ENCODE peak calls at places on chromosomes 13 and 19, in four cellular contexts. One of them, this sample, is unnamed.
A peak's percentile ranks its signal among the peaks of the same experiment; 100 is the strongest.

GRCh38 chr13:20565120-20565736 is 1.7 kb upstream of the IFT88 start:
- DNase-seq in H9: no peak
- DNase-seq in H1: no peak
- DNase-seq in IMR-90: no peak
- DNase-seq in this sample: peak; percentile 10

GRCh38 chr13:37109080-37109678 is 3.7 kb upstream of the CSNK1A1L start:
- DNase-seq in H1: no peak
- DNase-seq in H9: no peak
- DNase-seq in IMR-90: peak; percentile 62
- DNase-seq in this sample: peak; percentile 38

GRCh38 chr13:74574964-74575728 is 440.9 kb upstream of the KLF12 start:
- DNase-seq in H1: no peak
- DNase-seq in H9: peak; percentile 31
- DNase-seq in IMR-90: no peak
- DNase-seq in this sample: peak; percentile 59

GRCh38 chr19:51365211-51366049 is 758 bp downstream of the ETFB start:
- DNase-seq in H9: no peak
- DNase-seq in H1: no peak
- DNase-seq in IMR-90: peak; percentile 53
- DNase-seq in this sample: no peak

GRCh38 chr13:105170438-105170837 is 1365.0 kb downstream of the EFNB2 start:
- DNase-seq in H1: no peak
- DNase-seq in IMR-90: no peak
- DNase-seq in H9: no peak
- DNase-seq in this sample: no peak

GRCh38 chr19:41945135-41945766 is 13.9 kb downstream of the RABAC1 start:
- DNase-seq in IMR-90: no peak
- DNase-seq in H1: no peak
- DNase-seq in H9: no peak
- DNase-seq in this sample: no peak

GRCh38 chr19:41434450-41434849 is 5.3 kb downstream of the DMAC2 start:
- DNase-seq in IMR-90: no peak
- DNase-seq in H1: no peak
- DNase-seq in H9: no peak
- DNase-seq in this sample: no peak

GRCh38 chr19:38162094-38162493 is 61.9 kb downstream of the DPF1 start:
- DNase-seq in IMR-90: no peak
- DNase-seq in H9: no peak
- DNase-seq in H1: no peak
- DNase-seq in this sample: no peak

GRCh38 chr13:50071399-50071798 is 56.2 kb downstream of the KCNRG start:
- DNase-seq in H1: no peak
- DNase-seq in IMR-90: no peak
- DNase-seq in H9: no peak
- DNase-seq in this sample: peak; percentile 1

GRCh38 chr13:44713793-44714469 is 137.8 kb upstream of the TSC22D1 start:
- DNase-seq in H1: peak; percentile 31
- DNase-seq in H9: peak; percentile 45
- DNase-seq in IMR-90: peak; percentile 94
- DNase-seq in this sample: peak; percentile 95

GRCh38 chr13:99307247-99307646 is at the start of gene GPR183:
- DNase-seq in H9: no peak
- DNase-seq in H1: no peak
- DNase-seq in IMR-90: peak; percentile 43
- DNase-seq in this sample: no peak

GRCh38 chr19:1231729-1232128 is 6.1 kb downstream of the CBARP start:
- DNase-seq in IMR-90: no peak
- DNase-seq in H1: no peak
- DNase-seq in H9: no peak
- DNase-seq in this sample: no peak

GRCh38 chr13:72570019-72570418 is 157.4 kb downstream of the MZT1 start:
- DNase-seq in H1: no peak
- DNase-seq in H9: no peak
- DNase-seq in IMR-90: no peak
- DNase-seq in this sample: no peak

GRCh38 chr13:95236774-95237173 is 64.5 kb downstream of the ABCC4 start:
- DNase-seq in IMR-90: no peak
- DNase-seq in H9: no peak
- DNase-seq in H1: no peak
- DNase-seq in this sample: no peak

GRCh38 chr19:6045108-6045507 is 65.2 kb downstream of the RFX2 start:
- DNase-seq in H1: no peak
- DNase-seq in H9: no peak
- DNase-seq in IMR-90: no peak
- DNase-seq in this sample: no peak

GRCh38 chr13:73168993-73169401 is 110.2 kb downstream of the KLF5 start:
- DNase-seq in H9: no peak
- DNase-seq in IMR-90: peak; percentile 53
- DNase-seq in H1: peak; percentile 29
- DNase-seq in this sample: no peak

GRCh38 chr13:114102521-114103288 is 29.7 kb downstream of the RASA3 start:
- DNase-seq in H1: no peak
- DNase-seq in H9: no peak
- DNase-seq in IMR-90: no peak
- DNase-seq in this sample: no peak

GRCh38 chr19:18687740-18688465 is 4.4 kb downstream of the CRTC1 start:
- DNase-seq in H9: no peak
- DNase-seq in H1: no peak
- DNase-seq in IMR-90: no peak
- DNase-seq in this sample: no peak

GRCh38 chr19:57708641-57709354 is at the start of gene ZNF154:
- DNase-seq in H9: peak; percentile 91
- DNase-seq in IMR-90: peak; percentile 67
- DNase-seq in H1: peak; percentile 65
- DNase-seq in this sample: peak; percentile 97

GRCh38 chr19:58277748-58278147 is 1.0 kb upstream of the ZNF8 start:
- DNase-seq in H1: no peak
- DNase-seq in IMR-90: no peak
- DNase-seq in H9: no peak
- DNase-seq in this sample: no peak

GRCh38 chr13:29448124-29448685 is 147.3 kb downstream of the SLC7A1 start:
- DNase-seq in IMR-90: no peak
- DNase-seq in H1: no peak
- DNase-seq in H9: no peak
- DNase-seq in this sample: no peak

GRCh38 chr13:85509512-85509911 is 289.7 kb downstream of the SLITRK6 start:
- DNase-seq in H9: no peak
- DNase-seq in IMR-90: peak; percentile 27
- DNase-seq in H1: no peak
- DNase-seq in this sample: no peak

GRCh38 chr19:34452671-34453253 is 24.6 kb downstream of the UBA2 start:
- DNase-seq in H1: no peak
- DNase-seq in H9: no peak
- DNase-seq in IMR-90: peak; percentile 64
- DNase-seq in this sample: no peak

GRCh38 chr13:111062305-111062704 is 52.8 kb upstream of the ARHGEF7 start:
- DNase-seq in H9: no peak
- DNase-seq in IMR-90: no peak
- DNase-seq in H1: no peak
- DNase-seq in this sample: no peak

GRCh38 chr19:1366899-1367870 is 16.5 kb upstream of the NDUFS7 start:
- DNase-seq in H1: no peak
- DNase-seq in H9: no peak
- DNase-seq in IMR-90: no peak
- DNase-seq in this sample: no peak

GRCh38 chr13:59178344-59178743 is 985.4 kb downstream of the DIAPH3 start:
- DNase-seq in H9: no peak
- DNase-seq in H1: no peak
- DNase-seq in IMR-90: peak; percentile 3
- DNase-seq in this sample: peak; percentile 47

GRCh38 chr13:49086711-49087110 is 111.0 kb downstream of the FNDC3A start:
- DNase-seq in H9: no peak
- DNase-seq in IMR-90: peak; percentile 76
- DNase-seq in H1: no peak
- DNase-seq in this sample: no peak

GRCh38 chr19:31718041-31718440 is 368.8 kb upstream of the TSHZ3 start:
- DNase-seq in IMR-90: no peak
- DNase-seq in H1: no peak
- DNase-seq in H9: no peak
- DNase-seq in this sample: no peak

GRCh38 chr13:36038785-36039415 is 92.3 kb downstream of the DCLK1 start:
- DNase-seq in H9: no peak
- DNase-seq in H1: no peak
- DNase-seq in IMR-90: no peak
- DNase-seq in this sample: no peak

GRCh38 chr19:342801-343421 is 1.7 kb downstream of the MIER2 start:
- DNase-seq in IMR-90: peak; percentile 93
- DNase-seq in H1: no peak
- DNase-seq in H9: no peak
- DNase-seq in this sample: no peak

GRCh38 chr13:90746230-90746629 is 601.3 kb upstream of the MIR17HG start:
- DNase-seq in IMR-90: no peak
- DNase-seq in H1: no peak
- DNase-seq in H9: no peak
- DNase-seq in this sample: no peak

GRCh38 chr19:35845215-35846037 is 6.9 kb downstream of the NPHS1 start:
- DNase-seq in H9: peak; percentile 70
- DNase-seq in H1: no peak
- DNase-seq in IMR-90: no peak
- DNase-seq in this sample: peak; percentile 25

GRCh38 chr19:1189419-1189818 is 15.4 kb upstream of the SBNO2 start:
- DNase-seq in H9: no peak
- DNase-seq in H1: no peak
- DNase-seq in IMR-90: peak; percentile 35
- DNase-seq in this sample: peak; percentile 89

GRCh38 chr13:109884462-109884861 is 98.1 kb upstream of the IRS2 start:
- DNase-seq in H9: no peak
- DNase-seq in IMR-90: no peak
- DNase-seq in H1: no peak
- DNase-seq in this sample: no peak

GRCh38 chr19:50838239-50838638 is 4.9 kb upstream of the KLK15 start:
- DNase-seq in H9: no peak
- DNase-seq in H1: no peak
- DNase-seq in IMR-90: no peak
- DNase-seq in this sample: peak; percentile 78

GRCh38 chr19:36106991-36107390 is 4.0 kb upstream of the OVOL3 start:
- DNase-seq in H9: no peak
- DNase-seq in H1: no peak
- DNase-seq in IMR-90: no peak
- DNase-seq in this sample: no peak

GRCh38 chr19:3358392-3358918 is 7.9 kb upstream of the NFIC start:
- DNase-seq in H9: no peak
- DNase-seq in H1: no peak
- DNase-seq in IMR-90: no peak
- DNase-seq in this sample: no peak

DNA sequence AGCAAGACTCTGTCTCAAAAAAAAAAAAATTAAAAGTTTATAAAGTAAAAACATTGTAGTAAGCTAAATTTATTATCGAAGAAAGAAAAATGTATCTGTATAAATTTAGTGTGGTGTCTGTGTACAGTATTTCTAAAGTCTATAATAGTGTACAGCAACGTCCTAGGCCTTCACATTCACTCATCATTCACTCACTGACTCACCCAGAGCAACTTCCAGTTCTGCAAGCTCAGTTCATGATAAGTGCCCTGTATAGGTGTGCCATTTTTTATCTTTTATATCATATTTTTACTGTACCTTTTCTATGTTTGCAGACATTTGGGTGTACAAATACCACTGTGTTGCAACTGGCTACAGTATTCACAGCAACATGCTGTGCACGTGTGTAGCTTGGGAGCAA is 118.1 kb downstream of the TNFRSF19 start:
- DNase-seq in H1: no peak
- DNase-seq in IMR-90: peak; percentile 40
- DNase-seq in H9: no peak
- DNase-seq in this sample: no peak
- H4K5ac ChIP-seq in H1: no peak overlapping the region
- H4K5ac ChIP-seq in IMR-90: peak overlapping the region; percentile 86
- H4K5ac ChIP-seq in H9: no peak overlapping the region
- H4K5ac ChIP-seq in this sample: no peak overlapping the region

GRCh38 chr19:4764290-4764660 is 27.3 kb upstream of the FEM1A start:
- DNase-seq in IMR-90: no peak
- DNase-seq in H9: no peak
- DNase-seq in H1: no peak
- DNase-seq in this sample: no peak
- H4K5ac ChIP-seq in IMR-90: no peak overlapping the region
- H4K5ac ChIP-seq in H9: no peak overlapping the region
- H4K5ac ChIP-seq in H1: no peak overlapping the region
- H4K5ac ChIP-seq in this sample: no peak overlapping the region

GRCh38 chr19:40150170-40150569 is 41.1 kb upstream of the MAP3K10 start:
- DNase-seq in H1: no peak
- DNase-seq in H9: no peak
- DNase-seq in IMR-90: peak; percentile 15
- DNase-seq in this sample: no peak
- H4K5ac ChIP-seq in H1: no peak overlapping the region
- H4K5ac ChIP-seq in H9: no peak overlapping the region
- H4K5ac ChIP-seq in IMR-90: no peak overlapping the region
- H4K5ac ChIP-seq in this sample: no peak overlapping the region

GRCh38 chr13:78383899-78384298 is 219.5 kb downstream of the POU4F1 start:
- DNase-seq in H1: no peak
- DNase-seq in H9: no peak
- DNase-seq in IMR-90: no peak
- DNase-seq in this sample: peak; percentile 7

GRCh38 chr13:78382481-78382880 is 220.9 kb downstream of the POU4F1 start:
- DNase-seq in IMR-90: no peak
- DNase-seq in H1: no peak
- DNase-seq in H9: no peak
- DNase-seq in this sample: no peak

DNA sequence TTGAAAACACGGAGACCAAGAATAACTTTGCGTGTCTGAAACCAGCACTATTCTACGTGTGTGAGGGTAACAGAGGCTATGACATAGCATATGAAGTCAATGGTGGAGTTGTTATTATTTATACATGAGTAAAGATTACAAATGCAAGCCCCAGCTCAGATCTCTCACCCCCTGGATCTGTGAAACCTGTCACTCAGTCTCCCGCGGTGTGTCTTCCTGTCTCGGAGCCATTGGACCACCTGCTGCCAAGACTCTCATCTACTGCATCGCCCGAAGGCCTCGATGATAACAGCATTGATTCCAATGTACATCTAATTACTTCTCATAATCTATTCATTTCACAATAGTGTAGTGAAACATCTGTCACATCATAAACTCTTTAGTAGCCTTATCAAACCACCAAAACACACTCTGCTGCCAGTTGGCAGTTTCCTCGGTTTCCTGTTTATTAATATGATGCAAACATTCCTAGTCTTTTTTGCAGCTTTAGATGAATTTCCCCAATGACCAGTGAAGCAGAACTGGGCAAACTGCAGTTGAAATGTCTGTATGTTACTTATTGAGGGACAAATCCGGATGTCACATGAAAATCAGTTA is 220.3 kb downstream of the POU4F1 start:
- DNase-seq in H1: no peak
- DNase-seq in IMR-90: no peak
- DNase-seq in H9: no peak
- DNase-seq in this sample: peak; percentile 28
- H4K5ac ChIP-seq in H1: no peak overlapping the region
- H4K5ac ChIP-seq in IMR-90: no peak overlapping the region
- H4K5ac ChIP-seq in H9: no peak overlapping the region
- H4K5ac ChIP-seq in this sample: no peak overlapping the region

This sample was measured in mesendoderm.